ENCODE peak calls at places on chromosomes 5 and 9, in four cellular contexts. P, G, L and V are unnamed samples.

GRCh38 chr5:14250094-14250777 is 107.1 kb downstream of the TRIO start:
- DNase-seq in P (no peak), G (no peak), L (no peak), V (no peak)

GRCh38 chr9:132756214-132756799 is 86.0 kb downstream of the GTF3C4 start:
- DNase-seq in P (no peak), G (no peak), L (no peak), V (no peak)

GRCh38 chr5:53991942-53992341 is 318.4 kb downstream of the ARL15 start:
- DNase-seq in P (no peak), G (no peak), L (no peak), V (no peak)

GRCh38 chr5:23717486-23717885 is 210.1 kb downstream of the PRDM9 start:
- DNase-seq in P (no peak), G (no peak), L (no peak), V (no peak)

GRCh38 chr9:133238272-133238850 is 29.3 kb upstream of the OBP2B start:
- DNase-seq in P (peak), G (no peak), L (no peak), V (peak)

GRCh38 chr9:126519660-126520425 is 93.9 kb upstream of the LMX1B start:
- DNase-seq in P (no peak), G (no peak), L (no peak), V (no peak)

GRCh38 chr9:114033397-114034103 is 44.5 kb downstream of the AMBP start:
- DNase-seq in P (no peak), G (no peak), L (no peak), V (no peak)

GRCh38 chr9:110160163-110160562 is 47.8 kb downstream of the C9orf152 start:
- DNase-seq in P (no peak), G (no peak), L (no peak), V (peak)

GRCh38 chr9:109251080-109251775 is 69.6 kb downstream of the EPB41L4B start:
- DNase-seq in P (no peak), G (no peak), L (no peak), V (peak)

GRCh38 chr9:113559834-113560620 is 96.5 kb downstream of the RGS3 start:
- DNase-seq in P (no peak), G (no peak), L (no peak), V (no peak)